ENCODE peak calls at places on chromosomes 12 and 14, in five cellular contexts. S is H9, M is neural progenitor cell, G is GM20000, K is HCEC 1CT. J is an unnamed sample.

GRCh38 chr12:31966558-31967205 is 7.5 kb downstream of the RESF1 start:
- DNase-seq in S (no peak), M (peak), G (no peak), K (no peak), J (no peak)

GRCh38 chr12:49365542-49365941 is 1.7 kb upstream of the SPATS2 start:
- DNase-seq in S (no peak), M (no peak), G (no peak), K (peak), J (no peak)

GRCh38 chr14:105487986-105488777 is 1.5 kb downstream of the CRIP1 start:
- DNase-seq in S (no peak), M (no peak), G (no peak), K (no peak), J (no peak)

GRCh38 chr12:71840226-71840847 is 778 bp downstream of the TBC1D15 start:
- DNase-seq in S (no peak), M (no peak), G (no peak), K (peak), J (no peak)

GRCh38 chr12:132285311-132285741 is 44.1 kb downstream of the GALNT9 start:
- DNase-seq in S (no peak), M (no peak), G (no peak), K (no peak), J (no peak)

GRCh38 chr12:29792132-29792531 is 8.4 kb upstream of the TMTC1 start:
- DNase-seq in S (no peak), M (no peak), G (no peak), K (no peak), J (no peak)

GRCh38 chr12:132327351-132328171 is 1.8 kb downstream of the GALNT9 start:
- DNase-seq in S (no peak), M (no peak), G (no peak), K (peak), J (no peak)

GRCh38 chr12:111269688-111270087 is 99.2 kb downstream of the PHETA1 start:
- DNase-seq in S (no peak), M (no peak), G (no peak), K (no peak), J (no peak)

GRCh38 chr12:112170971-112171596 is 45.7 kb downstream of the TRAFD1 start:
- DNase-seq in S (no peak), M (no peak), G (no peak), K (no peak), J (no peak)

GRCh38 chr12:65779091-65779642 is 45.1 kb upstream of the HMGA2 start:
- DNase-seq in S (no peak), M (peak), G (no peak), K (peak), J (no peak)

GRCh38 chr14:61374284-61374683 is 52.9 kb downstream of the PRKCH start:
- DNase-seq in S (no peak), M (no peak), G (no peak), K (no peak), J (no peak)

GRCh38 chr14:46368275-46368674 is 283.3 kb downstream of the RPL10L start:
- DNase-seq in S (no peak), M (no peak), G (no peak), K (no peak), J (no peak)

GRCh38 chr14:32400480-32400879 is 71.4 kb downstream of the AKAP6 start:
- DNase-seq in S (no peak), M (no peak), G (no peak), K (peak), J (no peak)

GRCh38 chr14:99361596-99362220 is 89.7 kb upstream of the BCL11B start:
- DNase-seq in S (no peak), M (no peak), G (no peak), K (no peak), J (no peak)

GRCh38 chr12:113242560-113242959 is 21.3 kb downstream of the TPCN1 start:
- DNase-seq in S (no peak), M (no peak), G (no peak), K (no peak), J (no peak)

GRCh38 chr12:74538491-74539258 is 1.0 kb downstream of the ATXN7L3B start:
- DNase-seq in S (no peak), M (no peak), G (peak), K (no peak), J (no peak)

GRCh38 chr12:124395284-124395752 is 100.4 kb downstream of the RFLNA start:
- DNase-seq in S (no peak), M (no peak), G (no peak), K (no peak), J (no peak)

GRCh38 chr14:36619853-36620252 is 37.4 kb upstream of the NKX2-8 start:
- DNase-seq in S (no peak), M (no peak), G (no peak), K (peak), J (no peak)

GRCh38 chr12:76866726-76867125 is 12.1 kb downstream of the CSRP2 start:
- DNase-seq in S (no peak), M (peak), G (no peak), K (peak), J (no peak)

GRCh38 chr14:76977793-76978730 is 50.4 kb downstream of the IRF2BPL start:
- DNase-seq in S (no peak), M (no peak), G (peak), K (no peak), J (no peak)